ENCODE peak calls at places on chromosomes 16 and 17, in seven cellular contexts. C is body of pancreas, B is HCT116, A is stomach, I is heart left ventricle, G is ovary, F is H54. J is an unnamed sample.

GRCh38 chr17:21033350-21033749 is 9.5 kb downstream of the USP22 start:
- DNase-seq in C (no peak), B (no peak), A (no peak), I (no peak), G (no peak), F (no peak), J (no peak)

GRCh38 chr16:11425140-11425539 is 79.9 kb downstream of the RMI2 start:
- DNase-seq in C (no peak), B (no peak), A (no peak), I (no peak), G (no peak), F (no peak), J (no peak)

GRCh38 chr16:67530013-67530939 is 1.6 kb downstream of the RIPOR1 start:
- DNase-seq in C (peak), B (no peak), A (peak), I (peak), G (peak), F (peak), J (peak)

GRCh38 chr17:70053241-70054234 is 21.5 kb upstream of the KCNJ16 start:
- DNase-seq in C (no peak), B (no peak), A (no peak), I (no peak), G (peak), F (no peak), J (no peak)

GRCh38 chr16:29029168-29029994 is 44.5 kb downstream of the LAT start:
- DNase-seq in C (no peak), B (no peak), A (no peak), I (no peak), G (no peak), F (peak), J (no peak)

GRCh38 chr17:63828936-63829335 is 1.5 kb upstream of the FTSJ3 start:
- DNase-seq in C (no peak), B (no peak), A (no peak), I (no peak), G (no peak), F (no peak), J (no peak)

GRCh38 chr17:83201206-83202001 is 122.0 kb downstream of the METRNL start:
- DNase-seq in C (no peak), B (no peak), A (peak), I (no peak), G (no peak), F (no peak), J (peak)

GRCh38 chr16:65336169-65336568 is 214.3 kb upstream of the CDH11 start:
- DNase-seq in C (no peak), B (no peak), A (no peak), I (no peak), G (no peak), F (no peak), J (no peak)

GRCh38 chr17:34254651-34255380 is at the start of gene CCL2:
- DNase-seq in C (peak), B (no peak), A (peak), I (peak), G (peak), F (no peak), J (peak)

GRCh38 chr16:83898463-83899271 is at the start of gene MLYCD:
- DNase-seq in C (peak), B (peak), A (peak), I (peak), G (peak), F (peak), J (peak)
- TF ChIP-seq POLR2A in C (peak), B (no peak), A (no peak), I (peak), G (peak), F (peak), J (no peak)

GRCh38 chr17:17206149-17206912 is at the start of gene PLD6:
- DNase-seq in C (peak), B (peak), A (peak), I (peak), G (peak), F (peak), J (peak)
- TF ChIP-seq POLR2A in C (no peak), B (peak), A (no peak), I (no peak), G (peak), F (no peak), J (peak)

DNA sequence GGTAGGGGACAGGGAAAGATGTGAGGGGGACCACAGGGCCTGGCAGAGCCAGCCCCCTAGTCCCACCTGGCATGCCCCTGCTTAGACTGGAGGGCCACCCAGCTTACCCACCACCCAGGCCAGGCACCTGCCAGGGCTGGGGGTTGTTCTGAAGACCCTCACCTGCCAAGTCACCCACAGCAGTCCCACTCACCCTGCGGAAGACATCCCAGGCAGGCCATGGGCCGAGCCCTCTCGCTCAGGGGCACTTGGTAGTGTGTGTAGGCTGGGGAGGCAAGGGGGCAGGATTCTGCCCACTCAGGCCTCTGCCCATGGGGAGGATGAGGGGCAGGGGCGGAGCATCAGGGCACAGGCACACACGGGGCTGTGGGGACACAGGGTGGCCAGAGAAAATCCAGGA is 4.0 kb downstream of the PLCD3 start:
- DNase-seq in C (no peak), B (no peak), A (no peak), I (no peak), G (no peak), F (no peak), J (no peak)
- TF ChIP-seq POLR2A in C (no peak), B (no peak), A (no peak), I (no peak), G (no peak), F (no peak), J (no peak)

DNA sequence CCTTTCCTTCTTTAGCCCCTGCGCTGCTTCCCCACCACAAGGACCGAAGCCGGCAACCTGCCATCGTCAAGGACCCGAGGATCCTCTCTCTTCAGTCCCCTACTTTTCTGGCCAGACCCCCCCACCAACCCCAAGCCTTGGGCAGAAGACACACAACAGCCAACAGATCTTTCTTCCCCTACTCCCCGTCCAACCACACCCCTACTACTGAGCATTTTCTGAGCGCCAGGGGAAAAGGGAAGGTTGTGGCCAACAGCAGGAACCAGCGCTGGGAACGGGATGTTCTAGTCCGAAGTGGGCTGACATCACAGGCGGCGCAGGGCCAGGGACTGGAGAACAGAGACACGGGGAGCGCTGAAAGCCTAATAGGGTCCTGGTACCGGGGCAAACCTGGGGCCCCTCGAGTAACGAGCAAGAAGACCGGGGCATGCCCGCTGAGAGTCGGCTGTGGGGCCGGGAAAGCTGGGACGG is 528 bp downstream of the PER1 start:
- DNase-seq in C (peak), B (no peak), A (peak), I (peak), G (peak), F (no peak), J (peak)
- TF ChIP-seq POLR2A in C (no peak), B (no peak), A (no peak), I (no peak), G (no peak), F (no peak), J (no peak)

GRCh38 chr17:43360739-43361498 is 37.9 kb upstream of the ARL4D start:
- DNase-seq in C (peak), B (no peak), A (peak), I (peak), G (peak), F (peak), J (peak)

GRCh38 chr17:43356999-43357398 is 41.8 kb upstream of the ARL4D start:
- DNase-seq in C (no peak), B (no peak), A (no peak), I (no peak), G (no peak), F (peak), J (no peak)

GRCh38 chr17:43360376-43360738 is 38.4 kb upstream of the ARL4D start:
- DNase-seq in C (peak), B (no peak), A (peak), I (no peak), G (no peak), F (peak), J (peak)

GRCh38 chr17:43356450-43356849 is 42.3 kb upstream of the ARL4D start:
- DNase-seq in C (no peak), B (no peak), A (no peak), I (no peak), G (no peak), F (no peak), J (no peak)

GRCh38 chr17:43359469-43360105 is 39.2 kb upstream of the ARL4D start:
- DNase-seq in C (no peak), B (no peak), A (no peak), I (no peak), G (no peak), F (no peak), J (no peak)
- TF ChIP-seq POLR2A in C (no peak), B (no peak), A (no peak), I (no peak), G (no peak), F (no peak), J (no peak)

GRCh38 chr16:81595676-81596292 is 151.2 kb downstream of the CMIP start:
- DNase-seq in C (no peak), B (no peak), A (no peak), I (no peak), G (no peak), F (no peak), J (no peak)

GRCh38 chr16:81599034-81599744 is 154.6 kb downstream of the CMIP start:
- DNase-seq in C (peak), B (no peak), A (peak), I (peak), G (no peak), F (no peak), J (peak)

GRCh38 chr16:81598083-81598482 is 153.5 kb downstream of the CMIP start:
- DNase-seq in C (no peak), B (no peak), A (no peak), I (peak), G (no peak), F (no peak), J (no peak)

GRCh38 chr16:81600275-81600674 is 155.7 kb downstream of the CMIP start:
- DNase-seq in C (no peak), B (no peak), A (no peak), I (peak), G (no peak), F (peak), J (peak)

DNA sequence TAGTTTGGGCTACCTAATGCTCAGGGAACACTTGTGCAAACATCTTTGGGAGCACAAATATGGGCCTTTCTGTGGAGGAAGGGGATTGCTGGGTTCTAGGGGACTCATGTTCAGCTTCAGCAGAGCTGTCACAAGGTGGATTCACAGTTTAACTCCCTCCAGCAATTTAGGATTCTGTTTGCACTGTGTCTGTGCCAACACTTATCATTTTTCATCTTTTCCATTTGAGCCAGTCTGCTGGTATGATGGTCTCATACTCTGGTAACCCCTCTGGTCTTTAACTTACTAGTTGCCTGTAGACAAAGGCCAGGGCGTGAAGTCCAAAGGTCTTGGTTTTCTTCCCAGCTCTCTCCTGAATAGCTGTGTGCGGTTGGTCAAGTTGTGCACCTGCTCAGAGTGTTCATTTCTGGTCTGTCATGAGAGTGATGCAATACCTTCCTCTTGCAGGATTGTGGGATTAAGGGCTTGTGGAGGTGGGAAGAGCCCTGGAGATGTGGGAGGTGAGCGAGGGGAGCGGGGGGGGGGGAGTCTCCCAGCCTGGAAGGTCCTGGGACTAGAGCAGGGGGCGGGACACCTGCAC is 152.6 kb downstream of the CMIP start:
- DNase-seq in C (no peak), B (no peak), A (no peak), I (no peak), G (no peak), F (no peak), J (no peak)
- TF ChIP-seq POLR2A in C (no peak), B (no peak), A (no peak), I (no peak), G (no peak), F (no peak), J (no peak)

GRCh38 chr17:42675984-42676423 is 790 bp downstream of the PLEKHH3 start:
- DNase-seq in C (peak), B (no peak), A (peak), I (peak), G (peak), F (peak), J (peak)
- TF ChIP-seq POLR2A in C (no peak), B (no peak), A (no peak), I (no peak), G (no peak), F (peak), J (peak)

GRCh38 chr17:68019675-68020450 is 15.7 kb upstream of the KPNA2 start:
- DNase-seq in C (peak), B (peak), A (peak), I (peak), G (peak), F (peak), J (peak)
- TF ChIP-seq POLR2A in C (peak), B (peak), A (no peak), I (no peak), G (peak), F (peak), J (peak)